ENCODE peak calls at places on chromosomes 6 and 20, in seven cellular contexts. D is fibroblast of lung; L is Daoy; G is type B pancreatic cell; C is IMR-90; K is AG20443; Z is activated effector memory CD4-positive, alpha-beta T cell treated with Interleukin-2 at 50 U/mL for 16 hours. I is an unnamed sample.
A peak's percentile ranks its signal among the peaks of the same experiment; 100 is the strongest.

GRCh38 chr6:108948252-108948651 is 100.0 kb downstream of the ARMC2 start:
- DNase-seq in C (no peak), L (no peak), D (no peak), Z (no peak), K (no peak), G (no peak), I (peak; percentile 51)

GRCh38 chr6:36110863-36111262 is 19.4 kb upstream of the MAPK13 start:
- DNase-seq in G (no peak), C (no peak), K (no peak), L (no peak), Z (no peak), D (no peak), I (no peak)

GRCh38 chr20:46483879-46484278 is 29.5 kb downstream of the ZNF334 start:
- DNase-seq in D (no peak), C (no peak), G (no peak), K (no peak), L (no peak), Z (no peak), I (no peak)

GRCh38 chr6:98054453-98054852 is 771.4 kb upstream of the MMS22L start:
- DNase-seq in C (peak; percentile 1), Z (no peak), K (no peak), D (no peak), L (no peak), G (no peak), I (peak; percentile 8)

GRCh38 chr6:45160305-45160704 is 167.8 kb upstream of the RUNX2 start:
- DNase-seq in Z (no peak), C (no peak), D (no peak), K (no peak), L (no peak), G (no peak), I (no peak)

GRCh38 chr6:162546905-162547304 is 180.7 kb downstream of the PRKN start:
- DNase-seq in Z (no peak), C (no peak), G (no peak), L (no peak), D (no peak), K (no peak), I (no peak)

GRCh38 chr6:33198159-33198852 is 2.2 kb downstream of the RXRB start:
- DNase-seq in K (no peak), D (no peak), G (no peak), Z (no peak), L (no peak), C (no peak), I (no peak)

GRCh38 chr6:17725083-17725482 is 18.4 kb upstream of the NUP153 start:
- DNase-seq in L (peak; percentile 63), K (peak; percentile 40), D (peak; percentile 42), G (no peak), C (peak; percentile 59), Z (no peak), I (peak; percentile 91)

GRCh38 chr6:170222498-170223471 is 68.1 kb downstream of the DLL1 start:
- DNase-seq in Z (no peak), L (peak; percentile 67), K (no peak), D (no peak), C (no peak), G (peak; percentile 62), I (peak; percentile 63)

GRCh38 chr6:5731435-5731834 is 275.3 kb downstream of the NRN1 start:
- DNase-seq in D (no peak), L (no peak), K (no peak), C (no peak), Z (no peak), G (no peak), I (no peak)

GRCh38 chr20:31473331-31474096 is 1.4 kb downstream of the DEFB124 start:
- DNase-seq in C (no peak), D (no peak), G (no peak), Z (no peak), K (no peak), L (no peak), I (no peak)